ENCODE peak calls at places on chromosomes 7 and 10, in four cellular contexts. S, L, O and Y are unnamed samples.

GRCh38 chr10:16481052-16481728 is 40.5 kb downstream of the C1QL3 start:
- DNase-seq in S (no peak), L (no peak), O (no peak), Y (no peak)

GRCh38 chr10:88883443-88883799 is 3.4 kb downstream of the STAMBPL1 start:
- DNase-seq in S (no peak), L (no peak), O (no peak), Y (no peak)

GRCh38 chr10:130425881-130426435 is 289.8 kb downstream of the GLRX3 start:
- DNase-seq in S (no peak), L (no peak), O (no peak), Y (no peak)

GRCh38 chr10:128632694-128633093 is 506.5 kb upstream of the MKI67 start:
- DNase-seq in S (no peak), L (no peak), O (no peak), Y (no peak)

GRCh38 chr10:19791032-19791431 is 25.2 kb upstream of the PLXDC2 start:
- DNase-seq in S (no peak), L (no peak), O (no peak), Y (no peak)

GRCh38 chr10:114940735-114941134 is 2.7 kb downstream of the TRUB1 start:
- DNase-seq in S (peak; percentile 60), L (no peak), O (no peak), Y (no peak)

GRCh38 chr7:16060492-16060891 is 360.8 kb downstream of the CRPPA start:
- DNase-seq in S (peak; percentile 50), L (no peak), O (no peak), Y (no peak)

GRCh38 chr7:106060394-106060920 is 51.7 kb downstream of the SYPL1 start:
- DNase-seq in S (no peak), L (no peak), O (no peak), Y (no peak)

GRCh38 chr7:13262929-13263530 is 575.6 kb downstream of the ARL4A start:
- DNase-seq in S (peak; percentile 52), L (peak; percentile 14), O (no peak), Y (peak; percentile 70)

GRCh38 chr7:73736885-73737284 is 1.7 kb downstream of the ABHD11 start:
- DNase-seq in S (no peak), L (peak; percentile 3), O (no peak), Y (no peak)

GRCh38 chr7:73738612-73739386 is at the start of gene ABHD11:
- DNase-seq in S (peak; percentile 93), L (peak; percentile 99), O (peak; percentile 90), Y (peak; percentile 96)

GRCh38 chr7:73738220-73738611 is 386 bp downstream of the ABHD11 start:
- DNase-seq in S (peak; percentile 25), L (peak; percentile 95), O (no peak), Y (peak; percentile 52)

GRCh38 chr7:73739387-73739767 is 775 bp upstream of the ABHD11 start:
- DNase-seq in S (no peak), L (no peak), O (no peak), Y (no peak)

DNA sequence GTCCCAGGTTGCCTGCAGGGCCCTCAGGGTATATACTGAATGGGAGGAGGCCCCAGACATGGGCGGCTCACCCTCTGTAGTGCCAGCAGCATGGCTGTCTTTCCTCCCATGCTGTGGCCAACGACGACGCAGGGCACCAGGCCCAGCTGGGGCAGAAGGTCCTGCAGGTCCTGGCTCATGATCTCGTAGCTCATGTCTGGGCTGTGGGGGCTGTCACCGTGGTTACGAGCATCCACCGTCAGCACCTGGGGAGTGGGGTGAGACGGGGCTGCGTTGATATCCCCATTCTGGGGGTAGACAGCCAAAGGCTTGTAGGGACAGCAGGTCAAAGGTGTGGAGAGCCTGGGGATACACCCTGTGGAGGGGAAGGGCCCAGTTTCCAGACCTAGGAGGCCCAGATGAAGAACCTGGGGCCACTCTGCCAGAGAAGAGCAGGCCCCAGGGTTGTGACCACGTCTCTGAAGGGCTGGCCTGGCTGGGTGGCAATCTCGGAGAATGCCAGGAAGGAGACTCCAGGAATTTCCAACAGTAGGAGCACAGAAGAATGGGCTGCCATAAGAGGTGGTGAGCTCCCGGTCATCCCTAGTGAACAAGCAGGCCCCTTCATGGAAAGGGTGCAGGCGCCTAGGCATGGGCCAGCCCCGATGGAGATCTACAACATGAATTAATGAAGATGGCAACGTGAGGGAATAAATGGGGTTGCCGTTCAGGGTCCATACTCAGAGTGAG is 947 bp downstream of the ABHD11 start:
- DNase-seq in S (no peak), L (peak; percentile 16), O (no peak), Y (no peak)
- H3K4me3 ChIP-seq in S (peak overlapping the region; percentile 99), L (peak overlapping the region; percentile 62), O (peak overlapping the region; percentile 92), Y (no peak overlapping the region)

DNA sequence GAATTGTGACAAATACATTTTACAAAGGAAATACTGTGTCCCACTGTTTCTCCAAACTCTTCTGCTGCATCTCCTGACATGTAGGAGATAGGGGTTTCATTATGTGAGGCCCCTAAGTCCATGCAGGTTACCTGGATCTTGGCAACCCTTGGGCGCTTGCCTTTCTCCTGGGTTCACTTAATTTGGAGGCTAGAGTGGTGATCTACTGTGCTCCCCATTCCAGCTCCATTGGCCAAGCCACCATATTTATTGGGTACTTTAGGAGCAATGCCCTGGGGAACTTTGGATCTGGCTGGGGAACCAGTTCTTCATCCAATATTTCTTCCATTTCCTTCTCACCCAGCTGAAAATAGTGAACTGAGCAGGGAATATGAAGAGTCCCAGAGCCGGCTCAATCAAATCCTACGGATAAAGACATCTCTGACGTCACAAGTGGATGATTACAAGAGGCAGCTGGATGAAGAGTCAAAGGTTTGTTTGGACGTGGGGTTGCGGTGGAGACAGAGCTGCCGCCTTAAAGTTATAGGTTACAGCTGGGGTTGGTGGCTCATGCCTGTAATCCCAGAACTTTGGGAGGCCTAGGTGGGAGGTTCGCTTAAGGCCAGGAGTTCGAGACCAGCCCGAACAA is 18.5 kb downstream of the MYH16 start:
- DNase-seq in S (peak; percentile 90), L (no peak), O (no peak), Y (no peak)
- TF ChIP-seq FOS in S (no peak), L (no peak), O (no peak), Y (no peak)

DNA sequence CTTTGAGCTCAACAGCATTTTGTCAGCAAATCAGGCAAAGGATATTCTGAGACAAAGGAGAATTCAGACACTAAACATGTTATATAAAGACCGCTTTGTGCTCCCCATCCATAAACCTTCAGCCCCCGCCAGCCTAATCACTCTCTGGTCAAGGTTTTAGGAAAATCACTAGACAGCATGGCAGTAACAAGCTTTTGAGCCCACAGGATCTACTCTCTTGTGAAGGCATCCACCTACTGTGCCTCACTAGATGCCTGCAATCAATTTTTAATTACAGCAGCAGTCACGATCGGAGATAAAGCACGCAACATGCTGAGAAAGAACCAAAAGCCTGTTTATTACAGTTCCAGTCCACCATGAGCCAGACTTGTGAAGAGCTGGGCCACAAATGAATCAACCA is 19.1 kb downstream of the PDE1C start:
- DNase-seq in S (no peak), L (no peak), O (no peak), Y (no peak)
- H3K4me3 ChIP-seq in S (no peak overlapping the region), L (no peak overlapping the region), O (no peak overlapping the region), Y (no peak overlapping the region)

GRCh38 chr10:78600121-78600665 is 468.6 kb upstream of the ZMIZ1 start:
- DNase-seq in S (no peak), L (no peak), O (no peak), Y (no peak)

GRCh38 chr10:78602201-78602917 is 466.4 kb upstream of the ZMIZ1 start:
- DNase-seq in S (peak; percentile 19), L (no peak), O (no peak), Y (no peak)

GRCh38 chr10:78599122-78599853 is 469.5 kb upstream of the ZMIZ1 start:
- DNase-seq in S (no peak), L (no peak), O (no peak), Y (no peak)

GRCh38 chr10:78597791-78598555 is 470.8 kb upstream of the ZMIZ1 start:
- DNase-seq in S (no peak), L (no peak), O (no peak), Y (no peak)

DNA sequence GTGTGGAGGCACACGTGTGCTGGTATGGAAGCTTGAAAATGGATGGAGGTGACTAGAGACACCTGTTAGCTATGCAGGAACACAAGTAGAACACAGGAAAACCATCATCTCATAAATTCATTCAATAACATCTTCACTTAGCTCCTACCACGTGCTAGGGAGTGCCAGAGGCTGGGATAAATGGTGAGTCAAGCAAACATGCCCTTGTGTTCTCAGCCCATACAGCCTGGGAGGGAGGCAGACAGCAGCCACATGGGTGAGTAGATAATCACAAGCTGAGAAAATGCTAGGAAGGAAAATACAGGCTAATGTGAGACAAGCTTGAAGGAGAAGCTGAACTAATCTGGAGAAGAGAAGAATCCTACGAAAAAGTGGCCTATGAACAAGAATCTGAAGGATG is 468.0 kb upstream of the ZMIZ1 start:
- DNase-seq in S (peak; percentile 36), L (no peak), O (no peak), Y (no peak)
- TF ChIP-seq FOS in S (no peak), L (no peak), O (no peak), Y (no peak)